ENCODE peak calls at places on chromosome 6, in six cellular contexts. One of them, this sample, is unnamed.

GRCh38 chr6:1285589-1286340 is 26.1 kb upstream of the FOXQ1 start:
- DNase-seq in endothelial cell of umbilical vein: no peak
- DNase-seq in GM23338: peak
- DNase-seq in spleen: no peak
- DNase-seq in Panc1: no peak
- DNase-seq in prostate gland: no peak
- DNase-seq in this sample: no peak

GRCh38 chr6:38161754-38162492 is 342.4 kb downstream of the ZFAND3 start:
- DNase-seq in endothelial cell of umbilical vein: no peak
- DNase-seq in GM23338: no peak
- DNase-seq in spleen: no peak
- DNase-seq in Panc1: no peak
- DNase-seq in prostate gland: no peak
- DNase-seq in this sample: no peak

GRCh38 chr6:20534906-20535305 is 649 bp downstream of the CDKAL1 start:
- DNase-seq in endothelial cell of umbilical vein: no peak
- DNase-seq in GM23338: no peak
- DNase-seq in spleen: no peak
- DNase-seq in Panc1: no peak
- DNase-seq in prostate gland: no peak
- DNase-seq in this sample: no peak

GRCh38 chr6:79048611-79049010 is 29.4 kb downstream of the PHIP start:
- DNase-seq in endothelial cell of umbilical vein: peak
- DNase-seq in GM23338: peak
- DNase-seq in spleen: no peak
- DNase-seq in Panc1: peak
- DNase-seq in prostate gland: no peak
- DNase-seq in this sample: no peak

GRCh38 chr6:160035693-160036330 is 66.9 kb downstream of the IGF2R start:
- DNase-seq in endothelial cell of umbilical vein: no peak
- DNase-seq in GM23338: no peak
- DNase-seq in spleen: no peak
- DNase-seq in Panc1: no peak
- DNase-seq in prostate gland: no peak
- DNase-seq in this sample: no peak

GRCh38 chr6:42010185-42010872 is 40.0 kb upstream of the TAF8 start:
- DNase-seq in endothelial cell of umbilical vein: peak
- DNase-seq in GM23338: peak
- DNase-seq in spleen: peak
- DNase-seq in Panc1: no peak
- DNase-seq in prostate gland: no peak
- DNase-seq in this sample: no peak

GRCh38 chr6:144321839-144322591 is 36.9 kb downstream of the UTRN start:
- DNase-seq in endothelial cell of umbilical vein: no peak
- DNase-seq in GM23338: no peak
- DNase-seq in spleen: no peak
- DNase-seq in Panc1: no peak
- DNase-seq in prostate gland: no peak
- DNase-seq in this sample: no peak

GRCh38 chr6:16762547-16763477 is 1.6 kb upstream of the ATXN1 start:
- DNase-seq in endothelial cell of umbilical vein: peak
- DNase-seq in GM23338: peak
- DNase-seq in spleen: peak
- DNase-seq in Panc1: no peak
- DNase-seq in prostate gland: peak
- DNase-seq in this sample: peak

GRCh38 chr6:135144678-135145508 is 36.2 kb upstream of the MYB start:
- DNase-seq in endothelial cell of umbilical vein: peak
- DNase-seq in GM23338: peak
- DNase-seq in spleen: no peak
- DNase-seq in Panc1: no peak
- DNase-seq in prostate gland: peak
- DNase-seq in this sample: no peak

GRCh38 chr6:106253194-106253593 is 72.4 kb downstream of the ATG5 start:
- DNase-seq in endothelial cell of umbilical vein: peak
- DNase-seq in GM23338: no peak
- DNase-seq in spleen: no peak
- DNase-seq in Panc1: no peak
- DNase-seq in prostate gland: no peak
- DNase-seq in this sample: no peak

GRCh38 chr6:157611406-157611805 is 211.6 kb upstream of the SNX9 start:
- DNase-seq in endothelial cell of umbilical vein: no peak
- DNase-seq in GM23338: no peak
- DNase-seq in spleen: no peak
- DNase-seq in Panc1: no peak
- DNase-seq in prostate gland: no peak
- DNase-seq in this sample: no peak

GRCh38 chr6:36873612-36874011 is 991 bp downstream of the PPIL1 start:
- DNase-seq in endothelial cell of umbilical vein: no peak
- DNase-seq in GM23338: peak
- DNase-seq in spleen: no peak
- DNase-seq in Panc1: no peak
- DNase-seq in prostate gland: no peak
- DNase-seq in this sample: no peak

GRCh38 chr6:110608151-110608550 is 131.7 kb upstream of the SLC22A16 start:
- DNase-seq in endothelial cell of umbilical vein: no peak
- DNase-seq in GM23338: no peak
- DNase-seq in spleen: no peak
- DNase-seq in Panc1: no peak
- DNase-seq in prostate gland: no peak
- DNase-seq in this sample: no peak

GRCh38 chr6:75936682-75937081 is 135.8 kb downstream of the IMPG1 start:
- DNase-seq in endothelial cell of umbilical vein: no peak
- DNase-seq in GM23338: no peak
- DNase-seq in spleen: no peak
- DNase-seq in Panc1: no peak
- DNase-seq in prostate gland: no peak
- DNase-seq in this sample: no peak

GRCh38 chr6:145897552-145897951 is 66.6 kb downstream of the SHPRH start:
- DNase-seq in endothelial cell of umbilical vein: no peak
- DNase-seq in GM23338: no peak
- DNase-seq in spleen: no peak
- DNase-seq in Panc1: no peak
- DNase-seq in prostate gland: no peak
- DNase-seq in this sample: no peak

GRCh38 chr6:150435832-150436231 is 67.0 kb downstream of the IYD start:
- DNase-seq in endothelial cell of umbilical vein: no peak
- DNase-seq in GM23338: no peak
- DNase-seq in spleen: no peak
- DNase-seq in Panc1: no peak
- DNase-seq in prostate gland: no peak
- DNase-seq in this sample: no peak

GRCh38 chr6:167485186-167485978 is 160.5 kb downstream of the TTLL2 start:
- DNase-seq in endothelial cell of umbilical vein: peak
- DNase-seq in GM23338: no peak
- DNase-seq in spleen: no peak
- DNase-seq in Panc1: no peak
- DNase-seq in prostate gland: no peak
- DNase-seq in this sample: no peak

GRCh38 chr6:104623052-104623690 is 236.5 kb downstream of the HACE1 start:
- DNase-seq in endothelial cell of umbilical vein: no peak
- DNase-seq in GM23338: peak
- DNase-seq in spleen: no peak
- DNase-seq in Panc1: no peak
- DNase-seq in prostate gland: no peak
- DNase-seq in this sample: no peak

GRCh38 chr6:125746731-125747588 is 2.5 kb upstream of the HEY2 start:
- DNase-seq in endothelial cell of umbilical vein: peak
- DNase-seq in GM23338: peak
- DNase-seq in spleen: peak
- DNase-seq in Panc1: no peak
- DNase-seq in prostate gland: peak
- DNase-seq in this sample: peak

GRCh38 chr6:38673397-38674165 is 29.4 kb downstream of the GLO1 start:
- DNase-seq in endothelial cell of umbilical vein: peak
- DNase-seq in GM23338: no peak
- DNase-seq in spleen: no peak
- DNase-seq in Panc1: no peak
- DNase-seq in prostate gland: no peak
- DNase-seq in this sample: no peak

GRCh38 chr6:148501178-148501590 is 158.5 kb downstream of the SASH1 start:
- DNase-seq in endothelial cell of umbilical vein: no peak
- DNase-seq in GM23338: no peak
- DNase-seq in spleen: no peak
- DNase-seq in Panc1: no peak
- DNase-seq in prostate gland: no peak
- DNase-seq in this sample: peak

GRCh38 chr6:105192707-105193465 is 13.1 kb upstream of the POPDC3 start:
- DNase-seq in endothelial cell of umbilical vein: no peak
- DNase-seq in GM23338: no peak
- DNase-seq in spleen: no peak
- DNase-seq in Panc1: no peak
- DNase-seq in prostate gland: no peak
- DNase-seq in this sample: no peak

GRCh38 chr6:162772466-162772865 is 44.7 kb downstream of the PACRG start:
- DNase-seq in endothelial cell of umbilical vein: no peak
- DNase-seq in GM23338: no peak
- DNase-seq in spleen: no peak
- DNase-seq in Panc1: no peak
- DNase-seq in prostate gland: no peak
- DNase-seq in this sample: no peak

GRCh38 chr6:154154389-154154967 is 115.4 kb downstream of the OPRM1 start:
- DNase-seq in endothelial cell of umbilical vein: peak
- DNase-seq in GM23338: peak
- DNase-seq in spleen: no peak
- DNase-seq in Panc1: peak
- DNase-seq in prostate gland: peak
- DNase-seq in this sample: peak

GRCh38 chr6:168524644-168525043 is 83.7 kb downstream of the SMOC2 start:
- DNase-seq in endothelial cell of umbilical vein: no peak
- DNase-seq in GM23338: peak
- DNase-seq in spleen: no peak
- DNase-seq in Panc1: no peak
- DNase-seq in prostate gland: no peak
- DNase-seq in this sample: no peak

GRCh38 chr6:31057426-31058003 is 47.2 kb downstream of the MUC22 start:
- DNase-seq in endothelial cell of umbilical vein: no peak
- DNase-seq in GM23338: peak
- DNase-seq in spleen: no peak
- DNase-seq in Panc1: no peak
- DNase-seq in prostate gland: no peak
- DNase-seq in this sample: no peak

DNA sequence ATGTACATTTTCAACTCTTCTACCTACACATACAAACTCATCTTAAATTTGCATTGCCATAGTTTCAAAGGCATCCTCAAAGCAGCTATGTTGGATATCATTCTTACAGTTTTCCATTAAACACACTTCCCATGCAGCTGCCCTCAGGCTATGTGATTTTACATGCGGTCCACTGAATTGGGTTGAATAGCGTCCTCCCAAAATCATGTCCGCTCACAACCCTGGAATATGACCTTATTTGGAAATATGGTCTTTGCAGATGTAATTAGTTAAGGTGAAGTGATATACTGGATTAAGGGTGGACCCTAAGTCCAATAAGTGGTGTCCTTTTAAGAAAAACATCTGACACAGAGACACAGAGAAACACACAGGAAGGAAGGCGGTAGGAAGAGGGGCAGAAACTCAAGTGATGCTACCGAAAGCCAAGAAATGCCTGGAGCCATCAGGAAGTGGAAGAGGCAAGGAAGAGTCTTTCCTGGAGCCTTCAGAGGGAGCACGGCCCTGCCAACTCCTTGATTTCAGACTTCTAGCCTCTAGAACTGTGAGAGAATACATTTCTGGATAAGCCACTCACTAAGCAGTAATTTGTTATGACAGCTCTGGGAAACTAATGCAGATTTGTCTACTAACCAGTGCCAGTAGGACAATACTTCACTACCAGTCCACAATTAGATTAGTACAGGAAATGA is 42.6 kb upstream of the NHSL1 start:
- DNase-seq in endothelial cell of umbilical vein: peak
- DNase-seq in GM23338: no peak
- DNase-seq in spleen: no peak
- DNase-seq in Panc1: no peak
- DNase-seq in prostate gland: no peak
- DNase-seq in this sample: no peak
- TF ChIP-seq POLR2AphosphoS5 in endothelial cell of umbilical vein: no peak
- TF ChIP-seq POLR2AphosphoS5 in GM23338: no peak
- TF ChIP-seq POLR2AphosphoS5 in spleen: no peak
- TF ChIP-seq POLR2AphosphoS5 in Panc1: no peak
- TF ChIP-seq POLR2AphosphoS5 in prostate gland: no peak
- TF ChIP-seq POLR2AphosphoS5 in this sample: no peak

GRCh38 chr6:35728663-35729348 is 8.0 kb upstream of the ARMC12 start:
- DNase-seq in endothelial cell of umbilical vein: no peak
- DNase-seq in GM23338: peak
- DNase-seq in spleen: peak
- DNase-seq in Panc1: no peak
- DNase-seq in prostate gland: peak
- DNase-seq in this sample: peak
- TF ChIP-seq POLR2AphosphoS5 in endothelial cell of umbilical vein: no peak
- TF ChIP-seq POLR2AphosphoS5 in GM23338: peak
- TF ChIP-seq POLR2AphosphoS5 in spleen: peak
- TF ChIP-seq POLR2AphosphoS5 in Panc1: no peak
- TF ChIP-seq POLR2AphosphoS5 in prostate gland: peak
- TF ChIP-seq POLR2AphosphoS5 in this sample: peak

GRCh38 chr6:43629104-43629504 is at the start of gene GTPBP2:
- DNase-seq in endothelial cell of umbilical vein: peak
- DNase-seq in GM23338: peak
- DNase-seq in spleen: peak
- DNase-seq in Panc1: peak
- DNase-seq in prostate gland: peak
- DNase-seq in this sample: peak
- TF ChIP-seq POLR2AphosphoS5 in endothelial cell of umbilical vein: peak
- TF ChIP-seq POLR2AphosphoS5 in GM23338: peak
- TF ChIP-seq POLR2AphosphoS5 in spleen: peak
- TF ChIP-seq POLR2AphosphoS5 in Panc1: no peak
- TF ChIP-seq POLR2AphosphoS5 in prostate gland: peak
- TF ChIP-seq POLR2AphosphoS5 in this sample: peak

GRCh38 chr6:87473419-87473903 is 687 bp downstream of the SLC35A1 start:
- DNase-seq in endothelial cell of umbilical vein: no peak
- DNase-seq in GM23338: no peak
- DNase-seq in spleen: no peak
- DNase-seq in Panc1: peak
- DNase-seq in prostate gland: peak
- DNase-seq in this sample: peak

DNA sequence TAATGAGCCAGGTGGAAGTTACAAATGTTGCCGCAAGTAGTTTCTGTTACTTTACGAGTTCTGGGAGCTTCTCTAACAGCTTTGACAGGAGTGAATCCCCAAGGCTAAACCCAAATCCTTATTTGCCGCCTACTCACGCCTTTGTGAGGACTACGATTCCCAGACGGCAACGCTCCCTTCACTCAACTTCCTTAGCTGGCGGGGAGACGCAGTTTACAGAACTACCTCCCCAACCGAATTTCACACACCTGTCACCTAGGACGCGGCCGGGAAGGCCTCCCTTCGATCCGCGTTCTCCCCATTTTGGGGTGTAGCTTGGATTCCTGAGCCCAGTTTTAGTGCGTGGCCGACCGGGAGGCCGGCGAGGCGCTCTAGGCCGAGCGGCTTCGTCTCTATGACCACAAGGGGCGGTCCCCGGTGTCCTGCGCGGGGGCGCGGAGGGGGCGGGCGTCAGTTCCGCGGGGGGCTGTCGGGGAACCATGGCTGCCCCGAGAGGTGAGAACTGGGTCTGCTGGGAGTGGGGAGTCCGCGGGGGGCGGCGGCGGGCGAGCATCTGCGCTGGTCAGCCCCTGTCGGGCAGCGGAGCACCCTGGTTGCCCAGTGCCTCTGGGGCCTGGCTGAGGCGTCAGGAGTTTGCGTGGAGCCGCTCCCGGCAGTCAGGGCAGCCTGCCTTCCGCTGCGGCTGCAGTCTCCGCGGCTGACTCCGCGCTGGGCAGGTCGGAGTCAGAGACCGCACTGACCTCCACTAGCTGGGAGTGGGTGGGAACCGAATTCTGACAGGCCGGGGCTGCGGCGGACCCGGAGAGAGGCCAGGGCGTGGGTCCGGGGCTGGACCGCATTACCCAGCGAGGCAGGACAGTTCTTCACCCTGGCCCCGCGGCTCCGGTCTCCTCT is at the start of gene SLC35A1:
- DNase-seq in endothelial cell of umbilical vein: peak
- DNase-seq in GM23338: peak
- DNase-seq in spleen: peak
- DNase-seq in Panc1: peak
- DNase-seq in prostate gland: peak
- DNase-seq in this sample: peak
- TF ChIP-seq POLR2AphosphoS5 in endothelial cell of umbilical vein: peak
- TF ChIP-seq POLR2AphosphoS5 in GM23338: peak
- TF ChIP-seq POLR2AphosphoS5 in spleen: peak
- TF ChIP-seq POLR2AphosphoS5 in Panc1: peak
- TF ChIP-seq POLR2AphosphoS5 in prostate gland: peak
- TF ChIP-seq POLR2AphosphoS5 in this sample: peak

This sample was measured in transverse colon.